ENCODE peak calls at places on chromosome 15, in five cellular contexts. One of them, this sample, is unnamed.

GRCh38 chr15:49467782-49468181 is 44.7 kb downstream of the FGF7 start:
- DNase-seq in HCT116: no peak
- DNase-seq in mucosa of descending colon: no peak
- DNase-seq in tibial nerve: no peak
- DNase-seq in neural crest cell: no peak
- DNase-seq in this sample: no peak

GRCh38 chr15:70299931-70300858 is 202.5 kb upstream of the TLE3 start:
- DNase-seq in HCT116: no peak
- DNase-seq in mucosa of descending colon: peak; percentile 55
- DNase-seq in tibial nerve: no peak
- DNase-seq in neural crest cell: no peak
- DNase-seq in this sample: no peak

GRCh38 chr15:99425666-99426301 is 140.0 kb upstream of the MEF2A start:
- DNase-seq in HCT116: no peak
- DNase-seq in neural crest cell: no peak
- DNase-seq in tibial nerve: no peak
- DNase-seq in mucosa of descending colon: peak; percentile 45
- DNase-seq in this sample: no peak

GRCh38 chr15:45183511-45183910 is 4.3 kb downstream of the SHF start:
- DNase-seq in mucosa of descending colon: no peak
- DNase-seq in neural crest cell: no peak
- DNase-seq in tibial nerve: no peak
- DNase-seq in HCT116: no peak
- DNase-seq in this sample: no peak

GRCh38 chr15:55358471-55358870 is 39.4 kb downstream of the PIGB start:
- DNase-seq in neural crest cell: no peak
- DNase-seq in tibial nerve: no peak
- DNase-seq in HCT116: no peak
- DNase-seq in mucosa of descending colon: no peak
- DNase-seq in this sample: no peak

GRCh38 chr15:94532226-94532625 is 300.9 kb downstream of the MCTP2 start:
- DNase-seq in tibial nerve: peak; percentile 30
- DNase-seq in HCT116: no peak
- DNase-seq in neural crest cell: no peak
- DNase-seq in mucosa of descending colon: no peak
- DNase-seq in this sample: no peak

GRCh38 chr15:26889298-26889898 is 22.5 kb downstream of the GABRA5 start:
- DNase-seq in mucosa of descending colon: no peak
- DNase-seq in tibial nerve: no peak
- DNase-seq in HCT116: peak; percentile 62
- DNase-seq in neural crest cell: peak; percentile 74
- DNase-seq in this sample: peak; percentile 26

GRCh38 chr15:66221126-66221525 is 32.4 kb downstream of the MEGF11 start:
- DNase-seq in neural crest cell: no peak
- DNase-seq in tibial nerve: no peak
- DNase-seq in HCT116: no peak
- DNase-seq in mucosa of descending colon: no peak
- DNase-seq in this sample: no peak

GRCh38 chr15:70186152-70186551 is 88.4 kb upstream of the TLE3 start:
- DNase-seq in HCT116: no peak
- DNase-seq in mucosa of descending colon: no peak
- DNase-seq in neural crest cell: no peak
- DNase-seq in tibial nerve: no peak
- DNase-seq in this sample: no peak

GRCh38 chr15:58458076-58458475 is 26.3 kb downstream of the LIPC start:
- DNase-seq in mucosa of descending colon: no peak
- DNase-seq in tibial nerve: no peak
- DNase-seq in HCT116: no peak
- DNase-seq in neural crest cell: no peak
- DNase-seq in this sample: no peak

GRCh38 chr15:45139770-45140169 is 10.0 kb downstream of the DUOX1 start:
- DNase-seq in neural crest cell: no peak
- DNase-seq in mucosa of descending colon: no peak
- DNase-seq in HCT116: no peak
- DNase-seq in tibial nerve: no peak
- DNase-seq in this sample: no peak

GRCh38 chr15:100688549-100689120 is 86.2 kb downstream of the ASB7 start:
- DNase-seq in tibial nerve: no peak
- DNase-seq in HCT116: no peak
- DNase-seq in mucosa of descending colon: no peak
- DNase-seq in neural crest cell: no peak
- DNase-seq in this sample: no peak

GRCh38 chr15:44275431-44275830 is 13.1 kb upstream of the GOLM2 start:
- DNase-seq in HCT116: no peak
- DNase-seq in mucosa of descending colon: no peak
- DNase-seq in neural crest cell: no peak
- DNase-seq in tibial nerve: no peak
- DNase-seq in this sample: no peak

GRCh38 chr15:29933043-29933442 is 110.8 kb upstream of the TJP1 start:
- DNase-seq in tibial nerve: no peak
- DNase-seq in HCT116: no peak
- DNase-seq in mucosa of descending colon: no peak
- DNase-seq in neural crest cell: no peak
- DNase-seq in this sample: no peak

GRCh38 chr15:90033006-90033405 is 31.9 kb downstream of the ZNF710 start:
- DNase-seq in tibial nerve: no peak
- DNase-seq in mucosa of descending colon: peak; percentile 24
- DNase-seq in HCT116: no peak
- DNase-seq in neural crest cell: no peak
- DNase-seq in this sample: no peak

GRCh38 chr15:73560501-73561117 is 72.6 kb downstream of the NPTN start:
- DNase-seq in tibial nerve: no peak
- DNase-seq in HCT116: peak; percentile 46
- DNase-seq in mucosa of descending colon: no peak
- DNase-seq in neural crest cell: no peak
- DNase-seq in this sample: peak; percentile 44

GRCh38 chr15:58115692-58116091 is 22.5 kb upstream of the AQP9 start:
- DNase-seq in HCT116: peak; percentile 2
- DNase-seq in mucosa of descending colon: no peak
- DNase-seq in tibial nerve: no peak
- DNase-seq in neural crest cell: no peak
- DNase-seq in this sample: no peak

GRCh38 chr15:78301326-78301725 is 1.9 kb upstream of the SKIC8 start:
- DNase-seq in HCT116: no peak
- DNase-seq in mucosa of descending colon: no peak
- DNase-seq in neural crest cell: no peak
- DNase-seq in tibial nerve: no peak
- DNase-seq in this sample: no peak

GRCh38 chr15:99981223-99981647 is 248.0 kb upstream of the LYSMD4 start:
- DNase-seq in tibial nerve: no peak
- DNase-seq in mucosa of descending colon: no peak
- DNase-seq in neural crest cell: no peak
- DNase-seq in HCT116: no peak
- DNase-seq in this sample: no peak

GRCh38 chr15:33150993-33151392 is 43.5 kb downstream of the FMN1 start:
- DNase-seq in mucosa of descending colon: no peak
- DNase-seq in neural crest cell: no peak
- DNase-seq in tibial nerve: no peak
- DNase-seq in HCT116: no peak
- DNase-seq in this sample: no peak

GRCh38 chr15:48266029-48266428 is 59.9 kb downstream of the SLC12A1 start:
- DNase-seq in mucosa of descending colon: no peak
- DNase-seq in HCT116: no peak
- DNase-seq in tibial nerve: no peak
- DNase-seq in neural crest cell: no peak
- DNase-seq in this sample: peak; percentile 1

GRCh38 chr15:55420171-55420871 is 12.0 kb downstream of the PIERCE2 start:
- DNase-seq in tibial nerve: no peak
- DNase-seq in mucosa of descending colon: no peak
- DNase-seq in HCT116: no peak
- DNase-seq in neural crest cell: no peak
- DNase-seq in this sample: no peak

GRCh38 chr15:72342385-72342784 is 22.4 kb upstream of the CELF6 start:
- DNase-seq in neural crest cell: no peak
- DNase-seq in HCT116: peak; percentile 7
- DNase-seq in mucosa of descending colon: peak; percentile 32
- DNase-seq in tibial nerve: no peak
- DNase-seq in this sample: no peak
- TF ChIP-seq CTCF in neural crest cell: peak; percentile 50
- TF ChIP-seq CTCF in HCT116: peak; percentile 54
- TF ChIP-seq CTCF in mucosa of descending colon: no peak
- TF ChIP-seq CTCF in tibial nerve: no peak
- TF ChIP-seq CTCF in this sample: peak; percentile 43

DNA sequence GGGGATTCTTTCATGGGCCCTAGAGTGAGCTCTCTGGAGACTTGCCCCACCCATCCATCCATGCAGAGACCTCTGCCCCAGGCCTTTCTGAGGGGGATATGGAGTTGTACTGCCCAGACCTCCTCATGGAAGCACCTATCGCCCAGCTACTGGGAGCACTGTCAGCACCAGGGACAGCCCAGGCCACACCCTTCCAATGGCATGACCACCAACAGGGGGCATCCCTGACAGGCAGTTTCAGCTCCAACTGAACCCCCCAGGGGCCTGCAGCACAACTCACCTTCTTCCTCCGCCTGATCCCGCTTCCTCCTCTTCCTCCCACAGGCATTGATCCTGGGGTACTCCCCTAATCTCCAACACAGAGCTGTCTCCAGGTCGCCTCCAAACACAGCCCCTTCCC is 21.8 kb downstream of the MRPS11 start:
- DNase-seq in mucosa of descending colon: no peak
- DNase-seq in tibial nerve: no peak
- DNase-seq in HCT116: no peak
- DNase-seq in neural crest cell: no peak
- DNase-seq in this sample: no peak
- TF ChIP-seq CTCF in mucosa of descending colon: no peak
- TF ChIP-seq CTCF in tibial nerve: no peak
- TF ChIP-seq CTCF in HCT116: peak; percentile 23
- TF ChIP-seq CTCF in neural crest cell: no peak
- TF ChIP-seq CTCF in this sample: peak; percentile 16

GRCh38 chr15:85312486-85312885 is 67.9 kb upstream of the AKAP13 start:
- DNase-seq in tibial nerve: no peak
- DNase-seq in mucosa of descending colon: no peak
- DNase-seq in HCT116: no peak
- DNase-seq in neural crest cell: no peak
- DNase-seq in this sample: no peak

GRCh38 chr15:85314653-85315052 is 65.8 kb upstream of the AKAP13 start:
- DNase-seq in neural crest cell: no peak
- DNase-seq in tibial nerve: no peak
- DNase-seq in mucosa of descending colon: no peak
- DNase-seq in HCT116: no peak
- DNase-seq in this sample: no peak

GRCh38 chr15:85312925-85313324 is 67.5 kb upstream of the AKAP13 start:
- DNase-seq in neural crest cell: no peak
- DNase-seq in tibial nerve: no peak
- DNase-seq in HCT116: no peak
- DNase-seq in mucosa of descending colon: no peak
- DNase-seq in this sample: no peak

GRCh38 chr15:85313339-85313738 is 67.1 kb upstream of the AKAP13 start:
- DNase-seq in mucosa of descending colon: no peak
- DNase-seq in HCT116: no peak
- DNase-seq in neural crest cell: no peak
- DNase-seq in tibial nerve: no peak
- DNase-seq in this sample: no peak

GRCh38 chr15:85314139-85314538 is 66.3 kb upstream of the AKAP13 start:
- DNase-seq in neural crest cell: no peak
- DNase-seq in tibial nerve: no peak
- DNase-seq in mucosa of descending colon: no peak
- DNase-seq in HCT116: no peak
- DNase-seq in this sample: no peak
- TF ChIP-seq CTCF in neural crest cell: no peak
- TF ChIP-seq CTCF in tibial nerve: no peak
- TF ChIP-seq CTCF in mucosa of descending colon: no peak
- TF ChIP-seq CTCF in HCT116: no peak
- TF ChIP-seq CTCF in this sample: no peak

DNA sequence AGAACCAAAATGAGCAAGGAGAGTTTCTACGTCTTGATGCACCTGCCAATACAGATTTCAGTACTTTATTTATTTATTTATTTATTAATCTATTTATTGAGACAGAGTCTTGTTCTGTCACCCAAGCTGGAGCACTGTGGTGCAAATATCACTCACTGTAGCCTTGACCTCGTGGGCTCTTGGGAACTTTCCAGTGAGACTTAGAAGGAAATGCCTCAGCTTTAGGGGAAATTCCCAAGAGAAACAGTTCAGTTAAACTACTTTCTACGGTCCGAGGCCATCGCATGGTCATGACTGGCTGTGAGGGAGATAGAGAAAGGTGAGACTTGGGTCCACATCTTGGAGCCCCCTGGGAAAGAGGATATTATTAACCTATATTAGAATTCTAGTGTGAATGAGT is 47.0 kb upstream of the HERC1 start:
- DNase-seq in HCT116: no peak
- DNase-seq in neural crest cell: no peak
- DNase-seq in tibial nerve: no peak
- DNase-seq in mucosa of descending colon: no peak
- DNase-seq in this sample: no peak
- TF ChIP-seq CTCF in HCT116: no peak
- TF ChIP-seq CTCF in neural crest cell: no peak
- TF ChIP-seq CTCF in tibial nerve: no peak
- TF ChIP-seq CTCF in mucosa of descending colon: no peak
- TF ChIP-seq CTCF in this sample: no peak

GRCh38 chr15:75508741-75509532 is 57.4 kb upstream of the SIN3A start:
- DNase-seq in tibial nerve: no peak
- DNase-seq in HCT116: peak; percentile 32
- DNase-seq in mucosa of descending colon: no peak
- DNase-seq in neural crest cell: no peak
- DNase-seq in this sample: no peak
- TF ChIP-seq CTCF in tibial nerve: peak; percentile 22
- TF ChIP-seq CTCF in HCT116: peak; percentile 65
- TF ChIP-seq CTCF in mucosa of descending colon: no peak
- TF ChIP-seq CTCF in neural crest cell: peak; percentile 65
- TF ChIP-seq CTCF in this sample: peak; percentile 72

GRCh38 chr15:74958908-74959642 is 2.5 kb upstream of the RPP25 start:
- DNase-seq in HCT116: no peak
- DNase-seq in neural crest cell: no peak
- DNase-seq in tibial nerve: no peak
- DNase-seq in mucosa of descending colon: peak; percentile 51
- DNase-seq in this sample: no peak

GRCh38 chr15:74959643-74959939 is 3.0 kb upstream of the RPP25 start:
- DNase-seq in HCT116: no peak
- DNase-seq in tibial nerve: no peak
- DNase-seq in mucosa of descending colon: no peak
- DNase-seq in neural crest cell: no peak
- DNase-seq in this sample: no peak

GRCh38 chr15:74956648-74957300 is at the start of gene RPP25:
- DNase-seq in HCT116: peak; percentile 78
- DNase-seq in tibial nerve: peak; percentile 38
- DNase-seq in neural crest cell: peak; percentile 56
- DNase-seq in mucosa of descending colon: peak; percentile 93
- DNase-seq in this sample: no peak

GRCh38 chr15:74957301-74958035 is 896 bp upstream of the RPP25 start:
- DNase-seq in HCT116: no peak
- DNase-seq in tibial nerve: no peak
- DNase-seq in neural crest cell: no peak
- DNase-seq in mucosa of descending colon: no peak
- DNase-seq in this sample: no peak

GRCh38 chr15:74958320-74958907 is 1.8 kb upstream of the RPP25 start:
- DNase-seq in mucosa of descending colon: peak; percentile 85
- DNase-seq in tibial nerve: no peak
- DNase-seq in HCT116: no peak
- DNase-seq in neural crest cell: peak; percentile 23
- DNase-seq in this sample: no peak
- TF ChIP-seq CTCF in mucosa of descending colon: peak; percentile 48
- TF ChIP-seq CTCF in tibial nerve: peak; percentile 18
- TF ChIP-seq CTCF in HCT116: peak; percentile 29
- TF ChIP-seq CTCF in neural crest cell: peak; percentile 40
- TF ChIP-seq CTCF in this sample: no peak

This sample was measured in HFF-Myc.